ENCODE peak calls at places on chromosomes 13 and 19, in four cellular contexts. Y, N, C and X are unnamed samples.

GRCh38 chr19:4596033-4596904 is 36.8 kb upstream of the SEMA6B start:
- DNase-seq in N (peak), C (no peak), Y (no peak), X (no peak)

GRCh38 chr13:31538067-31539042 is 201.0 kb upstream of the RXFP2 start:
- DNase-seq in Y (peak), C (peak), N (peak), X (peak)

GRCh38 chr13:105047676-105048295 is 1487.7 kb downstream of the EFNB2 start:
- DNase-seq in Y (no peak), C (no peak), N (no peak), X (peak)

GRCh38 chr19:44777715-44778347 is at the start of gene CBLC:
- DNase-seq in Y (no peak), C (no peak), N (peak), X (no peak)

GRCh38 chr19:39590265-39590664 is 12.1 kb upstream of the LGALS13 start:
- DNase-seq in C (no peak), N (peak), Y (peak), X (peak)

GRCh38 chr19:17294051-17294891 is 9.0 kb downstream of the ABHD8 start:
- DNase-seq in C (no peak), N (peak), Y (no peak), X (peak)

GRCh38 chr19:45767881-45768643 is 990 bp downstream of the SIX5 start:
- DNase-seq in N (peak), Y (peak), C (peak), X (peak)

GRCh38 chr19:50925734-50926133 is 14.5 kb upstream of the KLK4 start:
- DNase-seq in C (no peak), Y (peak), N (no peak), X (no peak)

GRCh38 chr13:51118809-51119431 is 7.8 kb upstream of the C13orf42 start:
- DNase-seq in C (no peak), Y (no peak), N (no peak), X (no peak)

GRCh38 chr13:46195017-46195416 is 13.0 kb upstream of the LCP1 start:
- DNase-seq in C (no peak), Y (no peak), N (no peak), X (no peak)

GRCh38 chr13:23372264-23372905 is 61.1 kb downstream of the SACS start:
- DNase-seq in Y (peak), C (no peak), N (no peak), X (no peak)

GRCh38 chr13:60226507-60226906 is 62.8 kb upstream of the DIAPH3 start:
- DNase-seq in N (peak), C (no peak), Y (peak), X (peak)

GRCh38 chr19:1240925-1241324 is 626 bp upstream of the ATP5F1D start:
- DNase-seq in N (no peak), Y (no peak), C (no peak), X (no peak)

GRCh38 chr13:23992722-23993438 is 95.6 kb upstream of the C1QTNF9B start:
- DNase-seq in C (no peak), Y (no peak), N (no peak), X (no peak)

GRCh38 chr13:75685239-75685697 is 49.1 kb downstream of the LMO7 start:
- DNase-seq in Y (peak), N (peak), C (no peak), X (peak)

GRCh38 chr13:106617561-106617960 is 49.6 kb upstream of the ARGLU1 start:
- DNase-seq in C (no peak), Y (peak), N (peak), X (peak)

GRCh38 chr19:35719402-35720162 is 1.8 kb downstream of the KMT2B start:
- DNase-seq in C (no peak), Y (no peak), N (no peak), X (no peak)

GRCh38 chr13:25916119-25916518 is 135.7 kb downstream of the SHISA2 start:
- DNase-seq in Y (no peak), N (no peak), C (no peak), X (no peak)